ENCODE peak calls at places on chromosomes 11 and 22, in seven cellular contexts. X is ovary, U is H9, L is fibroblast of lung, I is tibial nerve, N is body of pancreas, O is suprapubic skin. H is an unnamed sample. For H3K27me3, the result is how much of the 10 kb centered on the place peaks cover.

GRCh38 chr11:94845622-94846021 is 77.5 kb downstream of the AMOTL1 start:
- DNase-seq in X (no peak), U (no peak), L (peak), I (no peak), N (peak), O (no peak), H (peak)

GRCh38 chr11:72358461-72359405 is 75.6 kb downstream of the CLPB start:
- DNase-seq in X (no peak), U (no peak), L (no peak), I (no peak), N (no peak), O (no peak), H (no peak)

GRCh38 chr22:21624120-21624879 is 5.5 kb downstream of the YDJC start:
- DNase-seq in X (no peak), U (peak), L (peak), I (no peak), N (peak), O (no peak), H (no peak)

GRCh38 chr11:132852361-132852760 is 679.9 kb downstream of the OPCML start:
- DNase-seq in X (no peak), U (no peak), L (no peak), I (no peak), N (no peak), O (no peak), H (no peak)

GRCh38 chr11:111788464-111788863 is 22.3 kb upstream of the PPP2R1B start:
- DNase-seq in X (no peak), U (no peak), L (no peak), I (no peak), N (no peak), O (no peak), H (no peak)

GRCh38 chr11:43789700-43790443 is 90.8 kb upstream of the ALKBH3 start:
- DNase-seq in X (no peak), U (no peak), L (peak), I (no peak), N (no peak), O (no peak), H (peak)

GRCh38 chr11:6941970-6942369 is 15.7 kb downstream of the ZNF215 start:
- DNase-seq in X (no peak), U (no peak), L (no peak), I (no peak), N (no peak), O (no peak), H (no peak)

GRCh38 chr11:132115454-132115853 is 745.0 kb downstream of the NTM start:
- DNase-seq in X (no peak), U (peak), L (peak), I (no peak), N (no peak), O (no peak), H (no peak)

GRCh38 chr11:72814139-72814830 is at the start of gene ATG16L2:
- DNase-seq in X (peak), U (peak), L (peak), I (peak), N (peak), O (peak), H (peak)

GRCh38 chr22:49765091-49765771 is 62.4 kb downstream of the BRD1 start:
- DNase-seq in X (peak), U (peak), L (no peak), I (no peak), N (no peak), O (no peak), H (no peak)

GRCh38 chr11:13897606-13898276 is 64.8 kb upstream of the SPON1 start:
- DNase-seq in X (no peak), U (no peak), L (no peak), I (no peak), N (no peak), O (no peak), H (no peak)

GRCh38 chr11:100927579-100927978 is 202.0 kb downstream of the PGR start:
- DNase-seq in X (no peak), U (no peak), L (no peak), I (no peak), N (no peak), O (no peak), H (no peak)

GRCh38 chr11:35050596-35050995 is 88.4 kb upstream of the CD44 start:
- DNase-seq in X (no peak), U (no peak), L (no peak), I (no peak), N (no peak), O (no peak), H (no peak)

GRCh38 chr11:83521647-83522596 is 235.8 kb upstream of the CCDC90B start:
- DNase-seq in X (no peak), U (peak), L (peak), I (no peak), N (no peak), O (no peak), H (no peak)

GRCh38 chr11:43941257-43941879 is 1.1 kb upstream of the C11orf96 start:
- DNase-seq in X (peak), U (no peak), L (peak), I (no peak), N (no peak), O (peak), H (no peak)

GRCh38 chr11:57751676-57752253 is at the start of gene BTBD18:
- DNase-seq in X (no peak), U (peak), L (peak), I (no peak), N (peak), O (no peak), H (no peak)

GRCh38 chr22:37334461-37334858 is 52.2 kb downstream of the CYTH4 start:
- DNase-seq in X (no peak), U (no peak), L (no peak), I (no peak), N (no peak), O (no peak), H (no peak)

GRCh38 chr22:41524283-41524682 is 20.0 kb downstream of the POLR3H start:
- DNase-seq in X (peak), U (no peak), L (peak), I (peak), N (peak), O (no peak), H (no peak)

GRCh38 chr11:113721462-113722066 is 15.5 kb upstream of the TMPRSS5 start:
- DNase-seq in X (no peak), U (no peak), L (no peak), I (no peak), N (no peak), O (no peak), H (no peak)

GRCh38 chr11:94027210-94027609 is 6.1 kb downstream of the HEPHL1 start:
- DNase-seq in X (no peak), U (no peak), L (no peak), I (no peak), N (no peak), O (no peak), H (no peak)

GRCh38 chr11:132895340-132895739 is 637.0 kb downstream of the OPCML start:
- DNase-seq in X (no peak), U (no peak), L (peak), I (no peak), N (no peak), O (no peak), H (no peak)

GRCh38 chr11:61026121-61027031 is 54.9 kb downstream of the CD6 start:
- DNase-seq in X (no peak), U (no peak), L (no peak), I (no peak), N (no peak), O (no peak), H (no peak)

GRCh38 chr11:6486938-6487337 is 5.6 kb downstream of the TIMM10B start:
- DNase-seq in X (no peak), U (no peak), L (no peak), I (no peak), N (no peak), O (no peak), H (no peak)

GRCh38 chr22:23529166-23530103 is 50.7 kb downstream of the IGLL1 start:
- DNase-seq in X (peak), U (peak), L (no peak), I (no peak), N (no peak), O (no peak), H (no peak)

GRCh38 chr22:23357028-23357427 is 176.7 kb downstream of the BCR start:
- DNase-seq in X (no peak), U (no peak), L (no peak), I (no peak), N (no peak), O (no peak), H (no peak)

GRCh38 chr11:104332110-104332509 is 168.2 kb upstream of the PDGFD start:
- DNase-seq in X (no peak), U (peak), L (no peak), I (no peak), N (peak), O (no peak), H (no peak)

GRCh38 chr22:29813563-29813962 is 24.5 kb downstream of the ASCC2 start:
- DNase-seq in X (no peak), U (no peak), L (peak), I (no peak), N (no peak), O (no peak), H (no peak)

GRCh38 chr22:42901790-42902508 is 44.9 kb upstream of the ARFGAP3 start:
- DNase-seq in X (no peak), U (no peak), L (no peak), I (no peak), N (peak), O (no peak), H (no peak)

GRCh38 chr22:42905217-42905616 is 48.1 kb upstream of the ARFGAP3 start:
- DNase-seq in X (no peak), U (no peak), L (no peak), I (no peak), N (peak), O (no peak), H (no peak)

GRCh38 chr22:42905702-42906183 is 48.7 kb upstream of the ARFGAP3 start:
- DNase-seq in X (peak), U (no peak), L (no peak), I (no peak), N (peak), O (no peak), H (no peak)

GRCh38 chr22:42904049-42904448 is 47.0 kb upstream of the ARFGAP3 start:
- DNase-seq in X (no peak), U (no peak), L (no peak), I (no peak), N (no peak), O (no peak), H (no peak)

GRCh38 chr22:42902875-42903510 is 45.9 kb upstream of the ARFGAP3 start:
- DNase-seq in X (peak), U (peak), L (peak), I (no peak), N (no peak), O (no peak), H (no peak)
- TF ChIP-seq CTCF in X (no peak), U (peak), L (peak), I (no peak), N (no peak), O (no peak), H (no peak)

DNA sequence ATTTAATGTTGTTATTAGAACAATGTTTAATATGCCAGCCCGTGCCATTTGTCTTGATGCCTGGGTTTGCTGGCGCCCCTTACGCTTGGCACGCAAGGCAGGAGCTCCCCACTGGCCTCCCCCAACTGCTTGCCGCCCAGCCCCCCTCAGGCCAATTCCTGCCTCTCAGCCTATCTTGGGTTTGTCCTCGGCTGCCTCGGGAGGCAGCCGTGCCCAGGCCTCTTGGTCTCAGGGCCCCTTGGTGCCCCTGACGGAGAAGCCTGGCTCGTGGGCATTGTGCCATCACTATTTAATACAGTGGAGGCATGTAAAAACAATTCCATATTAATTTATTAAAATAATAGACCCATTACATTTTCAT is 119.8 kb downstream of the KCNQ1OT1 start:
- DNase-seq in X (peak), U (peak), L (no peak), I (no peak), N (peak), O (peak), H (no peak)
- H3K27me3 ChIP-seq in X (under half), U (under half), L (under half), I (under half), N (under half), O (under half), H (under half)

GRCh38 chr22:46090631-46091201 is 59.6 kb upstream of the PPARA start:
- DNase-seq in X (peak), U (no peak), L (no peak), I (no peak), N (peak), O (peak), H (peak)
- H3K27ac ChIP-seq in X (peak), U (no peak), L (peak), I (peak), N (peak), O (peak), H (peak)

GRCh38 chr11:11976476-11977187 is 31.8 kb downstream of the DKK3 start:
- DNase-seq in X (no peak), U (no peak), L (no peak), I (no peak), N (no peak), O (no peak), H (no peak)
- TF ChIP-seq CTCF in X (no peak), U (no peak), L (no peak), I (no peak), N (no peak), O (no peak), H (no peak)

GRCh38 chr11:120096326-120096725 is 41.6 kb downstream of the TRIM29 start:
- DNase-seq in X (no peak), U (no peak), L (no peak), I (no peak), N (no peak), O (no peak), H (no peak)
- H3K27me3 ChIP-seq in X (under half), U (under half), L (under half), I (under half), N (under half), O (under half), H (under half)

DNA sequence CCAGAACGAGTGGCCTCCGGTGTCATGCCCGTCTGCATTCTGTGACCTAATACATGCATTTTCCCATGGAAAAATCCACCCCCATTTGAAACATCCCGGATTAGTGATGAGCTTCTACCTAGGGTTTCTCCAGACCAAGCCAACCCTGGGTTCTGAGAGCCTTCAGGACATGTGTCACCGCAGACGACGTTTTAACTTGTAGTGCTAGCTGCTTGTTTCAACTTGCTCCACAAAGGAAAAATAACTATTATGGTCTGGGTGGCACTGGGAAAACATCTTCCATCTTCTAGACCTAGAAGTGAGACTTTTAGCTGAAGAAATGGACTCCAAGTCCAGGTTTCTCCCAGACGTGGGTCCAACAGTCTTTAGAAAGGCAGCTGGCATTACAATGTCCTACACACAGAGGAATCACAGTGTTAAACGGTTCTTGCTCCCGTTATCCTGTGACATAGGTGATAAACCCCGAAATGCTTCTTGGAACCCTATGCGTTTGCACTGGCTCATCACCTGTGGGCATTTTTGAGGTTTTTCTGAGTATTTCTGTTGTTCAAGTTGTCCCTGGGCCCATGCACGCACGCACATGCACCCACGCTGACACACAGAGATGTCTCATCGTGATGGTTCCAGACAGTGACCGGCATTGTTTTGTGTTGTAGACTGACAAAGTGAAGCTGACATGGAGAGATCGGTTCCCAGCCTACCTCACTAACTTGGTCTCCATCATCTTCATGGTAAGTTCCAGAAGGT is 46.6 kb upstream of the FADD start:
- DNase-seq in X (no peak), U (no peak), L (no peak), I (no peak), N (no peak), O (no peak), H (peak)
- H3K27ac ChIP-seq in X (no peak), U (no peak), L (no peak), I (no peak), N (no peak), O (peak), H (peak)

GRCh38 chr22:43268261-43268660 is 74.9 kb downstream of the SCUBE1 start:
- DNase-seq in X (no peak), U (no peak), L (no peak), I (no peak), N (no peak), O (no peak), H (no peak)

GRCh38 chr22:43270949-43271348 is 72.2 kb downstream of the SCUBE1 start:
- DNase-seq in X (no peak), U (no peak), L (no peak), I (no peak), N (no peak), O (no peak), H (no peak)

GRCh38 chr22:43269325-43270040 is 73.7 kb downstream of the SCUBE1 start:
- DNase-seq in X (no peak), U (no peak), L (no peak), I (no peak), N (no peak), O (no peak), H (no peak)

GRCh38 chr22:43272301-43272700 is 70.9 kb downstream of the SCUBE1 start:
- DNase-seq in X (peak), U (no peak), L (no peak), I (no peak), N (no peak), O (no peak), H (peak)

GRCh38 chr22:43270314-43270908 is 72.8 kb downstream of the SCUBE1 start:
- DNase-seq in X (no peak), U (peak), L (no peak), I (no peak), N (no peak), O (no peak), H (no peak)
- TF ChIP-seq CTCF in X (no peak), U (peak), L (peak), I (no peak), N (no peak), O (no peak), H (peak)

DNA sequence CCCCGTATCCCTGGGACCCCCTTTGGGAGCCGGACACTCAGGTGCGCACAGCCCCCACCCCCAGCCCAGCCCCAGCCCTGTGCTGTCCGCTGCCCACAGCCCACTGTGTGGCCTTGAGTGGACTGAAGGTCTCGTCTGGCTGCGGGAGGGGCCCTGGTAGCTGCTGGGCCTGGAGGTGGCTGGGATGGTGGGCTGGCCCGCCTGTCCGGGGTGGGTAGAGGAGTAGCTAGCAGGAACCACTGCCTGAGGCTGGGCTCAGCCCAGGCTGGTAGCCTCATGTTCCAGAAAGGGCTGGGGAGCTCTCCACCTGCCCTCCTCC is 4.6 kb upstream of the MUC6 start:
- DNase-seq in X (no peak), U (no peak), L (no peak), I (no peak), N (peak), O (no peak), H (no peak)
- H3K27me3 ChIP-seq in X (under half), U (under half), L (under half), I (under half), N (under half), O (half or more), H (under half)

DNA sequence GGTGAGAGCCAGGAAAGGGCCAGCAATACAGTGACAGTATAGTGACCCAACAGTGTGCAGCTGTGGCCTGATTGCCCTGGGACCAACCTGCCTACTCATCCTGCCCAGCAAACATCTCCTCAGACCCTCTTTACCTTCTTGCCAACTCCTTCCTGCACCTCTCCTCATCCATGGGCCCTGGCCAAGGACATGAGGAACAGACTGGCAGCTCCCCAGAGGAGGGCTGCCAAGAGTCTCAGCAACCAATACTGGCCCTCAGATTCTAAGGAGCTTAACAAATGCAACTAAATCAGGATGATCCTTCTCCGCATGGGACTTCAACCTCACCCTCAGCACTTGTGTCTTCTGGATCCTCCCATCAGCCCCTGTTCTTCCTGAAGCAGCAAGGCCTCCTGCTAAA is 77.0 kb downstream of the RPL27A start:
- DNase-seq in X (peak), U (no peak), L (no peak), I (no peak), N (peak), O (peak), H (no peak)
- H3K27ac ChIP-seq in X (peak), U (no peak), L (no peak), I (peak), N (no peak), O (no peak), H (no peak)

H was measured in foreskin keratinocyte.